ENCODE peak calls at places on chromosomes 7 and 10, in five cellular contexts. One of them, this sample, is unnamed.
A peak's percentile ranks its signal among the peaks of the same experiment; 100 is the strongest.

GRCh38 chr10:53744746-53745145 is 972.2 kb upstream of the MBL2 start:
- DNase-seq in globus pallidus: no peak
- DNase-seq in AML-193: no peak
- DNase-seq in LoVo: no peak
- DNase-seq in HT-29: no peak
- DNase-seq in this sample: no peak

GRCh38 chr10:71038921-71039320 is 150.6 kb upstream of the PCBD1 start:
- DNase-seq in globus pallidus: no peak
- DNase-seq in LoVo: no peak
- DNase-seq in AML-193: no peak
- DNase-seq in HT-29: no peak
- DNase-seq in this sample: no peak

GRCh38 chr7:2519119-2519930 is at the start of gene LFNG:
- DNase-seq in LoVo: peak; percentile 93
- DNase-seq in AML-193: peak; percentile 70
- DNase-seq in HT-29: peak; percentile 96
- DNase-seq in globus pallidus: peak; percentile 92
- DNase-seq in this sample: peak; percentile 87

GRCh38 chr10:62069452-62070191 is 168.1 kb downstream of the ARID5B start:
- DNase-seq in AML-193: no peak
- DNase-seq in HT-29: no peak
- DNase-seq in globus pallidus: no peak
- DNase-seq in LoVo: no peak
- DNase-seq in this sample: no peak

GRCh38 chr10:86355571-86356038 is 11.0 kb downstream of the GRID1 start:
- DNase-seq in HT-29: no peak
- DNase-seq in globus pallidus: peak; percentile 97
- DNase-seq in LoVo: no peak
- DNase-seq in AML-193: peak; percentile 95
- DNase-seq in this sample: peak; percentile 28

GRCh38 chr10:5234106-5234877 is 37.7 kb downstream of the AKR1C4 start:
- DNase-seq in globus pallidus: peak; percentile 3
- DNase-seq in LoVo: peak; percentile 46
- DNase-seq in AML-193: peak; percentile 95
- DNase-seq in HT-29: peak; percentile 67
- DNase-seq in this sample: no peak

GRCh38 chr7:5679047-5679740 is 102.3 kb downstream of the RNF216 start:
- DNase-seq in AML-193: no peak
- DNase-seq in LoVo: no peak
- DNase-seq in globus pallidus: no peak
- DNase-seq in HT-29: no peak
- DNase-seq in this sample: no peak

GRCh38 chr7:22723171-22723601 is 3.8 kb upstream of the IL6 start:
- DNase-seq in LoVo: no peak
- DNase-seq in HT-29: no peak
- DNase-seq in globus pallidus: peak; percentile 60
- DNase-seq in AML-193: peak; percentile 78
- DNase-seq in this sample: no peak

GRCh38 chr7:34130558-34131285 is 225.4 kb downstream of the BMPER start:
- DNase-seq in globus pallidus: no peak
- DNase-seq in LoVo: no peak
- DNase-seq in AML-193: no peak
- DNase-seq in HT-29: no peak
- DNase-seq in this sample: no peak

GRCh38 chr10:66827353-66827752 is 98.5 kb upstream of the LRRTM3 start:
- DNase-seq in HT-29: no peak
- DNase-seq in AML-193: no peak
- DNase-seq in globus pallidus: no peak
- DNase-seq in LoVo: no peak
- DNase-seq in this sample: no peak

GRCh38 chr7:41189866-41190265 is 513.0 kb downstream of the INHBA start:
- DNase-seq in AML-193: no peak
- DNase-seq in LoVo: peak; percentile 50
- DNase-seq in HT-29: peak; percentile 55
- DNase-seq in globus pallidus: no peak
- DNase-seq in this sample: no peak

GRCh38 chr7:96636342-96636865 is 73.2 kb downstream of the SEM1 start:
- DNase-seq in LoVo: no peak
- DNase-seq in HT-29: no peak
- DNase-seq in AML-193: no peak
- DNase-seq in globus pallidus: no peak
- DNase-seq in this sample: no peak

GRCh38 chr10:17061418-17061817 is 68.2 kb downstream of the CUBN start:
- DNase-seq in HT-29: peak; percentile 7
- DNase-seq in AML-193: no peak
- DNase-seq in globus pallidus: no peak
- DNase-seq in LoVo: no peak
- DNase-seq in this sample: no peak

GRCh38 chr10:26960308-26960707 is 99.5 kb upstream of the ABI1 start:
- DNase-seq in HT-29: no peak
- DNase-seq in globus pallidus: no peak
- DNase-seq in LoVo: no peak
- DNase-seq in AML-193: no peak
- DNase-seq in this sample: no peak

GRCh38 chr10:12350167-12350872 is 973 bp downstream of the CAMK1D start:
- DNase-seq in HT-29: peak; percentile 16
- DNase-seq in globus pallidus: peak; percentile 39
- DNase-seq in AML-193: peak; percentile 11
- DNase-seq in LoVo: peak; percentile 18
- DNase-seq in this sample: peak; percentile 68

GRCh38 chr7:41975854-41976253 is 261.2 kb downstream of the GLI3 start:
- DNase-seq in AML-193: peak; percentile 50
- DNase-seq in HT-29: no peak
- DNase-seq in globus pallidus: no peak
- DNase-seq in LoVo: no peak
- DNase-seq in this sample: no peak

GRCh38 chr10:102540023-102540422 is 36.3 kb downstream of the SUFU start:
- DNase-seq in AML-193: no peak
- DNase-seq in globus pallidus: no peak
- DNase-seq in LoVo: peak; percentile 9
- DNase-seq in HT-29: peak; percentile 52
- DNase-seq in this sample: peak; percentile 49

GRCh38 chr10:91891285-91892001 is 17.8 kb downstream of the FGFBP3 start:
- DNase-seq in HT-29: no peak
- DNase-seq in AML-193: no peak
- DNase-seq in LoVo: no peak
- DNase-seq in globus pallidus: no peak
- DNase-seq in this sample: no peak

GRCh38 chr7:150716368-150716767 is at the start of gene GIMAP1:
- DNase-seq in HT-29: no peak
- DNase-seq in AML-193: peak; percentile 79
- DNase-seq in LoVo: no peak
- DNase-seq in globus pallidus: peak; percentile 48
- DNase-seq in this sample: no peak

GRCh38 chr7:69430502-69431145 is 167.7 kb upstream of the AUTS2 start:
- DNase-seq in AML-193: no peak
- DNase-seq in globus pallidus: no peak
- DNase-seq in HT-29: no peak
- DNase-seq in LoVo: no peak
- DNase-seq in this sample: no peak

GRCh38 chr7:30148951-30149459 is 14.2 kb downstream of the MTURN start:
- DNase-seq in HT-29: peak; percentile 43
- DNase-seq in AML-193: no peak
- DNase-seq in globus pallidus: no peak
- DNase-seq in LoVo: no peak
- DNase-seq in this sample: peak; percentile 63

GRCh38 chr7:23654508-23654907 is 25.5 kb upstream of the FAM221A start:
- DNase-seq in HT-29: peak; percentile 75
- DNase-seq in globus pallidus: peak; percentile 16
- DNase-seq in AML-193: peak; percentile 39
- DNase-seq in LoVo: peak; percentile 19
- DNase-seq in this sample: peak; percentile 26

GRCh38 chr7:108603922-108604684 is 34.4 kb downstream of the DNAJB9 start:
- DNase-seq in AML-193: no peak
- DNase-seq in globus pallidus: no peak
- DNase-seq in LoVo: peak; percentile 36
- DNase-seq in HT-29: no peak
- DNase-seq in this sample: no peak

GRCh38 chr10:78688221-78688944 is 380.4 kb upstream of the ZMIZ1 start:
- DNase-seq in HT-29: no peak
- DNase-seq in AML-193: no peak
- DNase-seq in globus pallidus: peak; percentile 12
- DNase-seq in LoVo: no peak
- DNase-seq in this sample: peak; percentile 74

GRCh38 chr7:51823437-51823836 is 506.8 kb upstream of the COBL start:
- DNase-seq in globus pallidus: no peak
- DNase-seq in AML-193: no peak
- DNase-seq in LoVo: no peak
- DNase-seq in HT-29: no peak
- DNase-seq in this sample: no peak

GRCh38 chr10:17109475-17110207 is 20.0 kb downstream of the CUBN start:
- DNase-seq in AML-193: no peak
- DNase-seq in LoVo: no peak
- DNase-seq in HT-29: no peak
- DNase-seq in globus pallidus: no peak
- DNase-seq in this sample: no peak